ENCODE peak calls at places on chromosomes 2 and 18, in seven cellular contexts. J is amygdala, U is A549, X is transverse colon, F is anterior cingulate cortex, K is NCI-H524, Y is stromal cell of bone marrow. L is an unnamed sample.

GRCh38 chr18:9951022-9951859 is 37.4 kb downstream of the VAPA start:
- DNase-seq in F (no peak), Y (peak; percentile 45), J (peak; percentile 20), K (peak; percentile 62), X (peak; percentile 26), U (peak; percentile 25), L (peak; percentile 79)

GRCh38 chr18:48003426-48004349 is 73.2 kb upstream of the SMAD2 start:
- DNase-seq in X (peak; percentile 66), F (no peak), U (peak; percentile 60), Y (no peak), J (no peak), K (no peak), L (no peak)

GRCh38 chr2:98376996-98377395 is 30.7 kb downstream of the CNGA3 start:
- DNase-seq in F (no peak), K (peak; percentile 11), U (no peak), J (no peak), X (no peak), Y (no peak), L (peak; percentile 70)

GRCh38 chr18:12890500-12890899 is 6.5 kb upstream of the PTPN2 start:
- DNase-seq in K (peak; percentile 16), X (no peak), U (no peak), F (no peak), J (no peak), Y (no peak), L (peak; percentile 72)

GRCh38 chr2:221346411-221346810 is 225.7 kb downstream of the EPHA4 start:
- DNase-seq in K (peak; percentile 20), U (no peak), J (no peak), Y (no peak), F (no peak), X (no peak), L (no peak)

GRCh38 chr2:235300368-235301201 is 193.3 kb upstream of the AGAP1 start:
- DNase-seq in X (no peak), J (no peak), F (no peak), U (no peak), Y (peak; percentile 26), K (no peak), L (no peak)

GRCh38 chr2:25365241-25365640 is 23.5 kb upstream of the DNMT3A start:
- DNase-seq in K (no peak), X (no peak), Y (no peak), J (no peak), U (no peak), F (no peak), L (no peak)

GRCh38 chr2:100944617-100945432 is 57.3 kb upstream of the RPL31 start:
- DNase-seq in F (no peak), Y (no peak), X (no peak), K (no peak), J (no peak), U (no peak), L (no peak)

GRCh38 chr18:28045176-28045810 is 131.6 kb downstream of the CDH2 start:
- DNase-seq in Y (no peak), F (no peak), U (no peak), K (peak; percentile 27), J (no peak), X (no peak), L (no peak)